ENCODE peak calls at places on chromosomes 5 and 9, in six cellular contexts. W, U, Y, G, P and E are unnamed samples.

GRCh38 chr5:124996764-124997077 is 250.3 kb upstream of the ZNF608 start:
- DNase-seq in W (no peak), U (no peak), Y (no peak), G (peak; percentile 9), P (no peak), E (no peak)

GRCh38 chr9:88011005-88011766 is 36.9 kb upstream of the CDK20 start:
- DNase-seq in W (no peak), U (no peak), Y (no peak), G (no peak), P (no peak), E (no peak)

GRCh38 chr5:160460377-160461049 is 38.9 kb downstream of the PTTG1 start:
- DNase-seq in W (no peak), U (no peak), Y (no peak), G (no peak), P (no peak), E (no peak)

GRCh38 chr9:134146774-134147493 is 11.1 kb downstream of the WDR5 start:
- DNase-seq in W (no peak), U (no peak), Y (peak; percentile 52), G (no peak), P (no peak), E (no peak)

GRCh38 chr5:148972958-148973357 is 89.9 kb downstream of the SH3TC2 start:
- DNase-seq in W (no peak), U (peak; percentile 47), Y (no peak), G (no peak), P (no peak), E (peak; percentile 33)

GRCh38 chr5:174531782-174532191 is 192.6 kb upstream of the MSX2 start:
- DNase-seq in W (no peak), U (no peak), Y (no peak), G (no peak), P (no peak), E (no peak)

GRCh38 chr5:93289915-93290314 is 291.1 kb downstream of the NR2F1-AS1 start:
- DNase-seq in W (no peak), U (no peak), Y (no peak), G (no peak), P (no peak), E (no peak)

GRCh38 chr9:115981011-115981410 is 172.6 kb upstream of the PAPPA start:
- DNase-seq in W (no peak), U (no peak), Y (no peak), G (no peak), P (no peak), E (no peak)

GRCh38 chr9:3541206-3541605 is 15.4 kb upstream of the RFX3 start:
- DNase-seq in W (no peak), U (no peak), Y (no peak), G (no peak), P (no peak), E (no peak)

GRCh38 chr5:50923768-50924113 is 257.3 kb downstream of the PARP8 start:
- DNase-seq in W (no peak), U (no peak), Y (no peak), G (no peak), P (no peak), E (no peak)

GRCh38 chr5:132079619-132080018 is 6.0 kb downstream of the CSF2 start:
- DNase-seq in W (no peak), U (no peak), Y (no peak), G (no peak), P (no peak), E (no peak)